ENCODE peak calls at places on chromosomes 6 and 20, in five cellular contexts. One of them, this sample, is unnamed.

GRCh38 chr6:107046316-107046715 is 18.3 kb downstream of the MTRES1 start:
- DNase-seq in stimulated activated CD4-positive, alpha-beta T cell treated with anti-CD3 and anti-CD28 coated beads, Interleukin-12 subunit alpha, Interleukin-12 subunit beta, amount 100 ng/mL, for 24 hours: no peak
- DNase-seq in psoas muscle: no peak
- DNase-seq in left cardiac atrium: no peak
- DNase-seq in AG08395: no peak
- DNase-seq in this sample: no peak

GRCh38 chr6:170235726-170236125 is 55.2 kb downstream of the DLL1 start:
- DNase-seq in stimulated activated CD4-positive, alpha-beta T cell treated with anti-CD3 and anti-CD28 coated beads, Interleukin-12 subunit alpha, Interleukin-12 subunit beta, amount 100 ng/mL, for 24 hours: no peak
- DNase-seq in psoas muscle: no peak
- DNase-seq in left cardiac atrium: no peak
- DNase-seq in AG08395: no peak
- DNase-seq in this sample: no peak

GRCh38 chr6:34572585-34572984 is 16.5 kb upstream of the SPDEF start:
- DNase-seq in stimulated activated CD4-positive, alpha-beta T cell treated with anti-CD3 and anti-CD28 coated beads, Interleukin-12 subunit alpha, Interleukin-12 subunit beta, amount 100 ng/mL, for 24 hours: no peak
- DNase-seq in psoas muscle: no peak
- DNase-seq in left cardiac atrium: no peak
- DNase-seq in AG08395: no peak
- DNase-seq in this sample: no peak

GRCh38 chr20:8399963-8400362 is 267.9 kb downstream of the PLCB1 start:
- DNase-seq in stimulated activated CD4-positive, alpha-beta T cell treated with anti-CD3 and anti-CD28 coated beads, Interleukin-12 subunit alpha, Interleukin-12 subunit beta, amount 100 ng/mL, for 24 hours: no peak
- DNase-seq in psoas muscle: no peak
- DNase-seq in left cardiac atrium: no peak
- DNase-seq in AG08395: no peak
- DNase-seq in this sample: no peak

GRCh38 chr6:157552956-157553485 is 172.0 kb downstream of the ZDHHC14 start:
- DNase-seq in stimulated activated CD4-positive, alpha-beta T cell treated with anti-CD3 and anti-CD28 coated beads, Interleukin-12 subunit alpha, Interleukin-12 subunit beta, amount 100 ng/mL, for 24 hours: no peak
- DNase-seq in psoas muscle: no peak
- DNase-seq in left cardiac atrium: no peak
- DNase-seq in AG08395: no peak
- DNase-seq in this sample: no peak

GRCh38 chr6:24492475-24492874 is 2.3 kb upstream of the ALDH5A1 start:
- DNase-seq in stimulated activated CD4-positive, alpha-beta T cell treated with anti-CD3 and anti-CD28 coated beads, Interleukin-12 subunit alpha, Interleukin-12 subunit beta, amount 100 ng/mL, for 24 hours: no peak
- DNase-seq in psoas muscle: no peak
- DNase-seq in left cardiac atrium: peak; percentile 29
- DNase-seq in AG08395: no peak
- DNase-seq in this sample: no peak

GRCh38 chr6:128723667-128724066 is 159.3 kb upstream of the LAMA2 start:
- DNase-seq in stimulated activated CD4-positive, alpha-beta T cell treated with anti-CD3 and anti-CD28 coated beads, Interleukin-12 subunit alpha, Interleukin-12 subunit beta, amount 100 ng/mL, for 24 hours: no peak
- DNase-seq in psoas muscle: no peak
- DNase-seq in left cardiac atrium: no peak
- DNase-seq in AG08395: no peak
- DNase-seq in this sample: no peak

GRCh38 chr6:89939144-89939543 is 44.9 kb downstream of the GJA10 start:
- DNase-seq in stimulated activated CD4-positive, alpha-beta T cell treated with anti-CD3 and anti-CD28 coated beads, Interleukin-12 subunit alpha, Interleukin-12 subunit beta, amount 100 ng/mL, for 24 hours: no peak
- DNase-seq in psoas muscle: no peak
- DNase-seq in left cardiac atrium: no peak
- DNase-seq in AG08395: no peak
- DNase-seq in this sample: no peak

GRCh38 chr6:145813285-145814034 is 1.1 kb downstream of the FBXO30 start:
- DNase-seq in stimulated activated CD4-positive, alpha-beta T cell treated with anti-CD3 and anti-CD28 coated beads, Interleukin-12 subunit alpha, Interleukin-12 subunit beta, amount 100 ng/mL, for 24 hours: no peak
- DNase-seq in psoas muscle: no peak
- DNase-seq in left cardiac atrium: no peak
- DNase-seq in AG08395: peak; percentile 37
- DNase-seq in this sample: no peak

GRCh38 chr6:107390685-107391084 is 68.7 kb downstream of the PDSS2 start:
- DNase-seq in stimulated activated CD4-positive, alpha-beta T cell treated with anti-CD3 and anti-CD28 coated beads, Interleukin-12 subunit alpha, Interleukin-12 subunit beta, amount 100 ng/mL, for 24 hours: no peak
- DNase-seq in psoas muscle: no peak
- DNase-seq in left cardiac atrium: no peak
- DNase-seq in AG08395: no peak
- DNase-seq in this sample: no peak

GRCh38 chr6:34560366-34561226 is 4.5 kb upstream of the SPDEF start:
- DNase-seq in stimulated activated CD4-positive, alpha-beta T cell treated with anti-CD3 and anti-CD28 coated beads, Interleukin-12 subunit alpha, Interleukin-12 subunit beta, amount 100 ng/mL, for 24 hours: no peak
- DNase-seq in psoas muscle: no peak
- DNase-seq in left cardiac atrium: peak; percentile 54
- DNase-seq in AG08395: peak; percentile 33
- DNase-seq in this sample: no peak

GRCh38 chr6:14664616-14665315 is 547.2 kb downstream of the CD83 start:
- DNase-seq in stimulated activated CD4-positive, alpha-beta T cell treated with anti-CD3 and anti-CD28 coated beads, Interleukin-12 subunit alpha, Interleukin-12 subunit beta, amount 100 ng/mL, for 24 hours: no peak
- DNase-seq in psoas muscle: no peak
- DNase-seq in left cardiac atrium: no peak
- DNase-seq in AG08395: peak; percentile 20
- DNase-seq in this sample: no peak

GRCh38 chr6:40308533-40309306 is 278.4 kb downstream of the LRFN2 start:
- DNase-seq in stimulated activated CD4-positive, alpha-beta T cell treated with anti-CD3 and anti-CD28 coated beads, Interleukin-12 subunit alpha, Interleukin-12 subunit beta, amount 100 ng/mL, for 24 hours: peak; percentile 61
- DNase-seq in psoas muscle: peak; percentile 41
- DNase-seq in left cardiac atrium: peak; percentile 61
- DNase-seq in AG08395: peak; percentile 69
- DNase-seq in this sample: no peak

GRCh38 chr6:89117285-89118108 is at the start of gene SRSF12:
- DNase-seq in stimulated activated CD4-positive, alpha-beta T cell treated with anti-CD3 and anti-CD28 coated beads, Interleukin-12 subunit alpha, Interleukin-12 subunit beta, amount 100 ng/mL, for 24 hours: peak; percentile 11
- DNase-seq in psoas muscle: peak; percentile 40
- DNase-seq in left cardiac atrium: peak; percentile 47
- DNase-seq in AG08395: peak; percentile 65
- DNase-seq in this sample: no peak

GRCh38 chr6:127933852-127934840 is 33.3 kb upstream of the THEMIS start:
- DNase-seq in stimulated activated CD4-positive, alpha-beta T cell treated with anti-CD3 and anti-CD28 coated beads, Interleukin-12 subunit alpha, Interleukin-12 subunit beta, amount 100 ng/mL, for 24 hours: no peak
- DNase-seq in psoas muscle: no peak
- DNase-seq in left cardiac atrium: no peak
- DNase-seq in AG08395: no peak
- DNase-seq in this sample: no peak

GRCh38 chr6:150751296-150751695 is 114.2 kb upstream of the MTHFD1L start:
- DNase-seq in stimulated activated CD4-positive, alpha-beta T cell treated with anti-CD3 and anti-CD28 coated beads, Interleukin-12 subunit alpha, Interleukin-12 subunit beta, amount 100 ng/mL, for 24 hours: no peak
- DNase-seq in psoas muscle: no peak
- DNase-seq in left cardiac atrium: no peak
- DNase-seq in AG08395: peak; percentile 84
- DNase-seq in this sample: no peak

GRCh38 chr20:44734938-44735337 is 10.7 kb upstream of the KCNK15 start:
- DNase-seq in stimulated activated CD4-positive, alpha-beta T cell treated with anti-CD3 and anti-CD28 coated beads, Interleukin-12 subunit alpha, Interleukin-12 subunit beta, amount 100 ng/mL, for 24 hours: no peak
- DNase-seq in psoas muscle: no peak
- DNase-seq in left cardiac atrium: no peak
- DNase-seq in AG08395: peak; percentile 72
- DNase-seq in this sample: no peak

GRCh38 chr6:74117113-74117512 is 421.1 kb downstream of the CD109 start:
- DNase-seq in stimulated activated CD4-positive, alpha-beta T cell treated with anti-CD3 and anti-CD28 coated beads, Interleukin-12 subunit alpha, Interleukin-12 subunit beta, amount 100 ng/mL, for 24 hours: no peak
- DNase-seq in psoas muscle: no peak
- DNase-seq in left cardiac atrium: no peak
- DNase-seq in AG08395: no peak
- DNase-seq in this sample: no peak

GRCh38 chr20:63750807-63751470 is 11.4 kb downstream of the SLC2A4RG start:
- DNase-seq in stimulated activated CD4-positive, alpha-beta T cell treated with anti-CD3 and anti-CD28 coated beads, Interleukin-12 subunit alpha, Interleukin-12 subunit beta, amount 100 ng/mL, for 24 hours: peak; percentile 42
- DNase-seq in psoas muscle: no peak
- DNase-seq in left cardiac atrium: no peak
- DNase-seq in AG08395: no peak
- DNase-seq in this sample: no peak

GRCh38 chr6:110063864-110064263 is 85.8 kb downstream of the GPR6 start:
- DNase-seq in stimulated activated CD4-positive, alpha-beta T cell treated with anti-CD3 and anti-CD28 coated beads, Interleukin-12 subunit alpha, Interleukin-12 subunit beta, amount 100 ng/mL, for 24 hours: no peak
- DNase-seq in psoas muscle: no peak
- DNase-seq in left cardiac atrium: no peak
- DNase-seq in AG08395: no peak
- DNase-seq in this sample: no peak

GRCh38 chr6:111823831-111824607 is 49.2 kb downstream of the FYN start:
- DNase-seq in stimulated activated CD4-positive, alpha-beta T cell treated with anti-CD3 and anti-CD28 coated beads, Interleukin-12 subunit alpha, Interleukin-12 subunit beta, amount 100 ng/mL, for 24 hours: no peak
- DNase-seq in psoas muscle: no peak
- DNase-seq in left cardiac atrium: no peak
- DNase-seq in AG08395: peak; percentile 65
- DNase-seq in this sample: no peak

GRCh38 chr20:32582659-32583580 is 2.2 kb downstream of the NOL4L start:
- DNase-seq in stimulated activated CD4-positive, alpha-beta T cell treated with anti-CD3 and anti-CD28 coated beads, Interleukin-12 subunit alpha, Interleukin-12 subunit beta, amount 100 ng/mL, for 24 hours: no peak
- DNase-seq in psoas muscle: no peak
- DNase-seq in left cardiac atrium: peak; percentile 38
- DNase-seq in AG08395: no peak
- DNase-seq in this sample: no peak

GRCh38 chr6:48825501-48826317 is 637.3 kb downstream of the MMUT start:
- DNase-seq in stimulated activated CD4-positive, alpha-beta T cell treated with anti-CD3 and anti-CD28 coated beads, Interleukin-12 subunit alpha, Interleukin-12 subunit beta, amount 100 ng/mL, for 24 hours: no peak
- DNase-seq in psoas muscle: no peak
- DNase-seq in left cardiac atrium: no peak
- DNase-seq in AG08395: no peak
- DNase-seq in this sample: no peak

GRCh38 chr20:50138479-50139393 is 14.8 kb downstream of the PEDS1 start:
- DNase-seq in stimulated activated CD4-positive, alpha-beta T cell treated with anti-CD3 and anti-CD28 coated beads, Interleukin-12 subunit alpha, Interleukin-12 subunit beta, amount 100 ng/mL, for 24 hours: no peak
- DNase-seq in psoas muscle: peak; percentile 39
- DNase-seq in left cardiac atrium: no peak
- DNase-seq in AG08395: no peak
- DNase-seq in this sample: no peak

GRCh38 chr20:39429716-39430115 is 467.6 kb downstream of the DHX35 start:
- DNase-seq in stimulated activated CD4-positive, alpha-beta T cell treated with anti-CD3 and anti-CD28 coated beads, Interleukin-12 subunit alpha, Interleukin-12 subunit beta, amount 100 ng/mL, for 24 hours: no peak
- DNase-seq in psoas muscle: no peak
- DNase-seq in left cardiac atrium: no peak
- DNase-seq in AG08395: peak; percentile 12
- DNase-seq in this sample: no peak

GRCh38 chr6:68211242-68211795 is 423.8 kb upstream of the ADGRB3 start:
- DNase-seq in stimulated activated CD4-positive, alpha-beta T cell treated with anti-CD3 and anti-CD28 coated beads, Interleukin-12 subunit alpha, Interleukin-12 subunit beta, amount 100 ng/mL, for 24 hours: no peak
- DNase-seq in psoas muscle: no peak
- DNase-seq in left cardiac atrium: no peak
- DNase-seq in AG08395: no peak
- DNase-seq in this sample: no peak

GRCh38 chr6:45967363-45967762 is 48.3 kb downstream of the CLIC5 start:
- DNase-seq in stimulated activated CD4-positive, alpha-beta T cell treated with anti-CD3 and anti-CD28 coated beads, Interleukin-12 subunit alpha, Interleukin-12 subunit beta, amount 100 ng/mL, for 24 hours: no peak
- DNase-seq in psoas muscle: no peak
- DNase-seq in left cardiac atrium: no peak
- DNase-seq in AG08395: no peak
- DNase-seq in this sample: no peak

GRCh38 chr20:64010711-64011237 is 25.2 kb upstream of the C20orf204 start:
- DNase-seq in stimulated activated CD4-positive, alpha-beta T cell treated with anti-CD3 and anti-CD28 coated beads, Interleukin-12 subunit alpha, Interleukin-12 subunit beta, amount 100 ng/mL, for 24 hours: no peak
- DNase-seq in psoas muscle: no peak
- DNase-seq in left cardiac atrium: no peak
- DNase-seq in AG08395: peak; percentile 58
- DNase-seq in this sample: no peak

GRCh38 chr6:113371106-113371505 is 486.0 kb upstream of the MARCKS start:
- DNase-seq in stimulated activated CD4-positive, alpha-beta T cell treated with anti-CD3 and anti-CD28 coated beads, Interleukin-12 subunit alpha, Interleukin-12 subunit beta, amount 100 ng/mL, for 24 hours: no peak
- DNase-seq in psoas muscle: no peak
- DNase-seq in left cardiac atrium: no peak
- DNase-seq in AG08395: no peak
- DNase-seq in this sample: no peak

GRCh38 chr20:2593756-2594155 is 57.4 kb downstream of the TMC2 start:
- DNase-seq in stimulated activated CD4-positive, alpha-beta T cell treated with anti-CD3 and anti-CD28 coated beads, Interleukin-12 subunit alpha, Interleukin-12 subunit beta, amount 100 ng/mL, for 24 hours: no peak
- DNase-seq in psoas muscle: no peak
- DNase-seq in left cardiac atrium: no peak
- DNase-seq in AG08395: no peak
- DNase-seq in this sample: no peak

GRCh38 chr6:142886431-142887170 is 58.4 kb downstream of the HIVEP2 start:
- DNase-seq in stimulated activated CD4-positive, alpha-beta T cell treated with anti-CD3 and anti-CD28 coated beads, Interleukin-12 subunit alpha, Interleukin-12 subunit beta, amount 100 ng/mL, for 24 hours: no peak
- DNase-seq in psoas muscle: no peak
- DNase-seq in left cardiac atrium: no peak
- DNase-seq in AG08395: peak; percentile 11
- DNase-seq in this sample: no peak

GRCh38 chr6:72035966-72036365 is 149.6 kb downstream of the RIMS1 start:
- DNase-seq in stimulated activated CD4-positive, alpha-beta T cell treated with anti-CD3 and anti-CD28 coated beads, Interleukin-12 subunit alpha, Interleukin-12 subunit beta, amount 100 ng/mL, for 24 hours: no peak
- DNase-seq in psoas muscle: no peak
- DNase-seq in left cardiac atrium: no peak
- DNase-seq in AG08395: no peak
- DNase-seq in this sample: no peak

GRCh38 chr20:33566781-33567603 is 77.1 kb downstream of the CBFA2T2 start:
- DNase-seq in stimulated activated CD4-positive, alpha-beta T cell treated with anti-CD3 and anti-CD28 coated beads, Interleukin-12 subunit alpha, Interleukin-12 subunit beta, amount 100 ng/mL, for 24 hours: no peak
- DNase-seq in psoas muscle: no peak
- DNase-seq in left cardiac atrium: no peak
- DNase-seq in AG08395: no peak
- DNase-seq in this sample: no peak

GRCh38 chr6:138600726-138601125 is 101.4 kb upstream of the NHSL1 start:
- DNase-seq in stimulated activated CD4-positive, alpha-beta T cell treated with anti-CD3 and anti-CD28 coated beads, Interleukin-12 subunit alpha, Interleukin-12 subunit beta, amount 100 ng/mL, for 24 hours: no peak
- DNase-seq in psoas muscle: no peak
- DNase-seq in left cardiac atrium: no peak
- DNase-seq in AG08395: no peak
- DNase-seq in this sample: no peak

GRCh38 chr6:5457983-5458683 is 196.8 kb downstream of the FARS2 start:
- DNase-seq in stimulated activated CD4-positive, alpha-beta T cell treated with anti-CD3 and anti-CD28 coated beads, Interleukin-12 subunit alpha, Interleukin-12 subunit beta, amount 100 ng/mL, for 24 hours: no peak
- DNase-seq in psoas muscle: peak; percentile 42
- DNase-seq in left cardiac atrium: no peak
- DNase-seq in AG08395: no peak
- DNase-seq in this sample: no peak

GRCh38 chr6:151493495-151494234 is at the start of gene CCDC170:
- DNase-seq in stimulated activated CD4-positive, alpha-beta T cell treated with anti-CD3 and anti-CD28 coated beads, Interleukin-12 subunit alpha, Interleukin-12 subunit beta, amount 100 ng/mL, for 24 hours: no peak
- DNase-seq in psoas muscle: peak; percentile 44
- DNase-seq in left cardiac atrium: peak; percentile 64
- DNase-seq in AG08395: peak; percentile 58
- DNase-seq in this sample: no peak

GRCh38 chr20:35991142-35991771 is 22.9 kb downstream of the CNBD2 start:
- DNase-seq in stimulated activated CD4-positive, alpha-beta T cell treated with anti-CD3 and anti-CD28 coated beads, Interleukin-12 subunit alpha, Interleukin-12 subunit beta, amount 100 ng/mL, for 24 hours: no peak
- DNase-seq in psoas muscle: no peak
- DNase-seq in left cardiac atrium: no peak
- DNase-seq in AG08395: peak; percentile 65
- DNase-seq in this sample: no peak

GRCh38 chr6:41159415-41160082 is 3.4 kb downstream of the TREM2 start:
- DNase-seq in stimulated activated CD4-positive, alpha-beta T cell treated with anti-CD3 and anti-CD28 coated beads, Interleukin-12 subunit alpha, Interleukin-12 subunit beta, amount 100 ng/mL, for 24 hours: no peak
- DNase-seq in psoas muscle: no peak
- DNase-seq in left cardiac atrium: no peak
- DNase-seq in AG08395: no peak
- DNase-seq in this sample: no peak

GRCh38 chr20:56268536-56268935 is 20.0 kb downstream of the MC3R start:
- DNase-seq in stimulated activated CD4-positive, alpha-beta T cell treated with anti-CD3 and anti-CD28 coated beads, Interleukin-12 subunit alpha, Interleukin-12 subunit beta, amount 100 ng/mL, for 24 hours: no peak
- DNase-seq in psoas muscle: no peak
- DNase-seq in left cardiac atrium: no peak
- DNase-seq in AG08395: no peak
- DNase-seq in this sample: no peak

This sample was measured in stimulated activated CD8-positive, alpha-beta memory T cell treated with anti-CD3 and anti-CD28 coated beads, Interleukin-7, amount 100 ng/mL, for 48 hours.